ENCODE peak calls at places on chromosomes 2 and 18, in five cellular contexts. V is coronary artery, H is tibial artery, P is pancreas, G is substantia nigra. A is an unnamed sample.
A peak's percentile ranks its signal among the peaks of the same experiment; 100 is the strongest.

GRCh38 chr2:143688815-143689214 is 559.6 kb downstream of the ARHGAP15 start:
- DNase-seq in V (no peak), H (no peak), P (no peak), G (no peak), A (no peak)

GRCh38 chr2:241638063-241638660 is 669 bp downstream of the ATG4B start:
- DNase-seq in V (no peak), H (no peak), P (no peak), G (no peak), A (no peak)

GRCh38 chr18:29123706-29124530 is 947.0 kb upstream of the CDH2 start:
- DNase-seq in V (no peak), H (no peak), P (no peak), G (no peak), A (no peak)

GRCh38 chr2:27717070-27717453 is 53.4 kb downstream of the SLC4A1AP start:
- DNase-seq in V (no peak), H (no peak), P (no peak), G (no peak), A (peak; percentile 88)

GRCh38 chr18:50879302-50880107 is 587 bp downstream of the ME2 start:
- DNase-seq in V (no peak), H (peak; percentile 25), P (no peak), G (peak; percentile 47), A (no peak)

GRCh38 chr2:25825238-25825637 is 53.0 kb downstream of the ASXL2 start:
- DNase-seq in V (no peak), H (no peak), P (no peak), G (no peak), A (no peak)

GRCh38 chr18:74065366-74065765 is 82.3 kb downstream of the FBXO15 start:
- DNase-seq in V (no peak), H (no peak), P (no peak), G (no peak), A (no peak)

GRCh38 chr18:21275645-21276044 is 33.6 kb downstream of the GREB1L start:
- DNase-seq in V (no peak), H (no peak), P (no peak), G (no peak), A (no peak)

GRCh38 chr2:96537734-96538486 is 1.4 kb downstream of the ARID5A start:
- DNase-seq in V (no peak), H (no peak), P (no peak), G (peak; percentile 29), A (peak; percentile 84)

GRCh38 chr2:71922091-71922490 is 225.6 kb downstream of the CYP26B1 start:
- DNase-seq in V (peak; percentile 36), H (no peak), P (no peak), G (no peak), A (no peak)

GRCh38 chr2:219362524-219363164 is 25.1 kb downstream of the DNPEP start:
- DNase-seq in V (no peak), H (peak; percentile 60), P (no peak), G (peak; percentile 35), A (no peak)

GRCh38 chr2:127410871-127411396 is 7.3 kb upstream of the PROC start:
- DNase-seq in V (peak; percentile 56), H (no peak), P (no peak), G (no peak), A (no peak)

GRCh38 chr2:102062802-102063201 is 71.0 kb downstream of the IL1R2 start:
- DNase-seq in V (no peak), H (no peak), P (no peak), G (no peak), A (peak; percentile 86)

GRCh38 chr2:189570565-189570964 is 10.0 kb downstream of the SLC40A1 start:
- DNase-seq in V (no peak), H (no peak), P (no peak), G (no peak), A (no peak)

GRCh38 chr2:238974510-238975166 is 126.8 kb downstream of the TWIST2 start:
- DNase-seq in V (peak; percentile 69), H (no peak), P (no peak), G (peak; percentile 38), A (no peak)

GRCh38 chr2:26770986-26771586 is 7.0 kb downstream of the SLC35F6 start:
- DNase-seq in V (no peak), H (peak; percentile 97), P (peak; percentile 74), G (peak; percentile 62), A (no peak)

GRCh38 chr18:28972333-28972732 is 795.4 kb upstream of the CDH2 start:
- DNase-seq in V (no peak), H (no peak), P (no peak), G (no peak), A (no peak)

GRCh38 chr18:53458944-53459580 is 765.4 kb downstream of the MBD2 start:
- DNase-seq in V (no peak), H (no peak), P (no peak), G (peak; percentile 42), A (no peak)

GRCh38 chr2:199261221-199261620 is 196.5 kb downstream of the SATB2 start:
- DNase-seq in V (no peak), H (no peak), P (no peak), G (peak; percentile 2), A (no peak)

GRCh38 chr2:238498188-238498587 is 71.5 kb downstream of the ASB1 start:
- DNase-seq in V (peak; percentile 43), H (no peak), P (no peak), G (no peak), A (peak; percentile 46)

GRCh38 chr2:104849618-104850097 is 4.3 kb upstream of the POU3F3 start:
- DNase-seq in V (no peak), H (no peak), P (peak; percentile 70), G (no peak), A (no peak)

GRCh38 chr2:39593439-39594393 is 72.0 kb upstream of the TMEM178A start:
- DNase-seq in V (no peak), H (no peak), P (no peak), G (peak; percentile 42), A (no peak)

GRCh38 chr2:207136872-207137271 is 28.9 kb downstream of the KLF7 start:
- DNase-seq in V (no peak), H (no peak), P (no peak), G (no peak), A (no peak)

GRCh38 chr2:61759718-61760117 is 94.1 kb downstream of the FAM161A start:
- DNase-seq in V (no peak), H (no peak), P (no peak), G (no peak), A (no peak)

GRCh38 chr2:221060335-221060734 is 511.8 kb downstream of the EPHA4 start:
- DNase-seq in V (no peak), H (no peak), P (no peak), G (no peak), A (no peak)

GRCh38 chr2:99780276-99780675 is 290.5 kb upstream of the REV1 start:
- DNase-seq in V (no peak), H (no peak), P (no peak), G (no peak), A (no peak)

GRCh38 chr2:170665743-170666142 is 49.4 kb upstream of the SP5 start:
- DNase-seq in V (no peak), H (no peak), P (no peak), G (no peak), A (no peak)

GRCh38 chr2:187091664-187092063 is 242.7 kb upstream of the ZSWIM2 start:
- DNase-seq in V (no peak), H (no peak), P (no peak), G (no peak), A (no peak)

GRCh38 chr2:3959372-3959771 is 256.0 kb downstream of the DCDC2C start:
- DNase-seq in V (no peak), H (no peak), P (no peak), G (no peak), A (no peak)

GRCh38 chr2:164824865-164825264 is 16.8 kb downstream of the COBLL1 start:
- DNase-seq in V (no peak), H (no peak), P (no peak), G (no peak), A (no peak)

GRCh38 chr2:229220254-229220653 is 50.8 kb downstream of the PID1 start:
- DNase-seq in V (no peak), H (no peak), P (no peak), G (no peak), A (no peak)

DNA sequence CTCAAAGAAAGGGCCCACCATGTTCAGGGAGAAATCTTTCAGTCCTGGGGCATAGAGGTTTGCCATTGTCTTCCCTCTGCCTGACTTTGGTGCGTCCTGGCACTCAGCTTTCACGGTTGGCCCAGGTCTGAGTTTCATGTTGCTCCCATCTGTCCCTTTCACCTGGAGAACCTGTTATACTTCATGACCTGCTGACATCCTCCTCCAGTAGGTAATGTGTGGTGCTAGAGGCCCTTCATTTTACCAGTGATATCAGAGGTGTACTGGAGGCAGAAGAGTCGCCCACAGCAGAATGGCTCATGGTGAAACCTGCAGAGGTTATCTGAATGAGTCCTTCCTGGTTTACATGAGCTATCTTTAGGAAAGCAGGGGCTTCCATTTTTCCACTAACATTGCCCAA is 128.8 kb upstream of the DLX2 start:
- DNase-seq in V (no peak), H (no peak), P (no peak), G (no peak), A (no peak)
- H3K27ac ChIP-seq in V (no peak overlapping the region), H (no peak overlapping the region), P (no peak overlapping the region), G (no peak overlapping the region), A (peak overlapping the region; percentile 71)

GRCh38 chr2:38127277-38127676 is 51.3 kb upstream of the CYP1B1 start:
- DNase-seq in V (no peak), H (no peak), P (no peak), G (no peak), A (no peak)

GRCh38 chr2:38129987-38130386 is 54.0 kb upstream of the CYP1B1 start:
- DNase-seq in V (no peak), H (peak; percentile 37), P (no peak), G (no peak), A (no peak)

GRCh38 chr2:38130877-38131276 is 54.9 kb upstream of the CYP1B1 start:
- DNase-seq in V (no peak), H (no peak), P (no peak), G (no peak), A (no peak)

GRCh38 chr2:38128653-38129052 is 52.7 kb upstream of the CYP1B1 start:
- DNase-seq in V (no peak), H (peak; percentile 72), P (no peak), G (no peak), A (no peak)

GRCh38 chr2:38129410-38129809 is 53.5 kb upstream of the CYP1B1 start:
- DNase-seq in V (no peak), H (no peak), P (no peak), G (no peak), A (no peak)
- H3K27ac ChIP-seq in V (no peak overlapping the region), H (no peak overlapping the region), P (no peak overlapping the region), G (peak overlapping the region; percentile 18), A (no peak overlapping the region)

DNA sequence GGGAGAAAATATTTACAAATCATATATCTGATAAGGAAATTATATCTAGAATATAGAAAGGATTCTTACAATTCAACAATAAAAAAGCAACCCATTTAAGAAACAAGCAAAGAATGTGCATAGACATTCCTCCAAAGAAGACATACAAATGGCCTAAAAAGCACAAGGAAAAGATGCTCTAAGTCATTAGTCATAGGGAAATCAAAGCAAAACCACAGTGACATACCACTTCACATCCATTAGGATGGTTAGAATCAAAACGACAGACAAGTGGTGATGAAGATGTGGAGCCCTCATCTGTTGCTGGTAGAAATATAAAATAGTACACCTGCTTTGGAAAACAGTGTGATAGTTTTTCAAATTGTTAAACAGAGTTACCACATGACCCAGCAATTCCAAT is 48.2 kb downstream of the MAPRE2 start:
- DNase-seq in V (no peak), H (no peak), P (no peak), G (no peak), A (no peak)
- H3K27ac ChIP-seq in V (no peak overlapping the region), H (no peak overlapping the region), P (no peak overlapping the region), G (no peak overlapping the region), A (no peak overlapping the region)

GRCh38 chr2:69166812-69167468 is 154.0 kb downstream of the ANTXR1 start:
- DNase-seq in V (no peak), H (peak; percentile 42), P (no peak), G (no peak), A (no peak)
- H3K27ac ChIP-seq in V (peak overlapping the region; percentile 21), H (peak overlapping the region; percentile 90), P (no peak overlapping the region), G (no peak overlapping the region), A (no peak overlapping the region)

GRCh38 chr2:42060718-42061619 is 13.1 kb downstream of the PKDCC start:
- DNase-seq in V (no peak), H (peak; percentile 72), P (no peak), G (peak; percentile 25), A (no peak)
- H3K27ac ChIP-seq in V (peak overlapping the region; percentile 73), H (peak overlapping the region; percentile 63), P (no peak overlapping the region), G (no peak overlapping the region), A (peak overlapping the region; percentile 79)